ENCODE peak calls at places on chromosomes 5 and 9, in six cellular contexts. R is OCI-LY7, Z is WERI-Rb-1, D is AG04450, B is B cell, K is astrocyte of the spinal cord. U is an unnamed sample.

GRCh38 chr5:82314964-82315728 is 37.0 kb upstream of the RPS23 start:
- DNase-seq in R (no peak), Z (no peak), D (no peak), B (no peak), K (peak; percentile 67), U (no peak)

GRCh38 chr5:123511648-123512605 is at the start of gene CSNK1G3:
- DNase-seq in R (peak; percentile 96), Z (peak; percentile 96), D (peak; percentile 95), B (peak; percentile 95), K (peak; percentile 99), U (peak; percentile 98)

GRCh38 chr9:108443741-108444140 is 412.0 kb downstream of the ACTL7B start:
- DNase-seq in R (no peak), Z (no peak), D (peak; percentile 18), B (no peak), K (peak; percentile 74), U (peak; percentile 70)

GRCh38 chr5:127183332-127183731 is 107.3 kb upstream of the MEGF10 start:
- DNase-seq in R (no peak), Z (no peak), D (no peak), B (no peak), K (no peak), U (no peak)

GRCh38 chr9:32584784-32585183 is 11.8 kb upstream of the NDUFB6 start:
- DNase-seq in R (no peak), Z (no peak), D (no peak), B (no peak), K (no peak), U (no peak)

GRCh38 chr5:127040779-127041520 is 10.6 kb upstream of the MARCHF3 start:
- DNase-seq in R (no peak), Z (no peak), D (no peak), B (no peak), K (peak; percentile 63), U (no peak)

GRCh38 chr5:29896651-29897050 is 1296.8 kb upstream of the CDH6 start:
- DNase-seq in R (no peak), Z (no peak), D (no peak), B (no peak), K (no peak), U (no peak)

GRCh38 chr9:133406480-133407307 is 11.1 kb downstream of the REXO4 start:
- DNase-seq in R (peak; percentile 79), Z (peak; percentile 79), D (peak; percentile 47), B (peak; percentile 74), K (peak; percentile 71), U (peak; percentile 62)

GRCh38 chr9:136352682-136353081 is 10.9 kb downstream of the DNLZ start:
- DNase-seq in R (no peak), Z (no peak), D (no peak), B (no peak), K (no peak), U (no peak)

GRCh38 chr9:4640027-4640426 is 22.1 kb upstream of the PLPP6 start:
- DNase-seq in R (no peak), Z (peak; percentile 33), D (no peak), B (no peak), K (peak; percentile 38), U (no peak)

GRCh38 chr5:76663573-76663972 is 40.4 kb upstream of the F2RL2 start:
- DNase-seq in R (no peak), Z (no peak), D (no peak), B (no peak), K (no peak), U (no peak)

GRCh38 chr9:15400281-15400941 is 22.3 kb upstream of the SNAPC3 start:
- DNase-seq in R (no peak), Z (no peak), D (no peak), B (no peak), K (peak; percentile 45), U (no peak)

GRCh38 chr5:167578977-167579700 is 712.3 kb upstream of the WWC1 start:
- DNase-seq in R (no peak), Z (no peak), D (no peak), B (no peak), K (peak; percentile 71), U (peak; percentile 4)

GRCh38 chr5:24788829-24789509 is 144.2 kb upstream of the CDH10 start:
- DNase-seq in R (no peak), Z (no peak), D (no peak), B (no peak), K (peak; percentile 75), U (peak; percentile 64)

GRCh38 chr9:110049699-110050450 is 158.1 kb downstream of the C9orf152 start:
- DNase-seq in R (peak; percentile 54), Z (peak; percentile 33), D (no peak), B (no peak), K (peak; percentile 35), U (no peak)

GRCh38 chr5:156824800-156825199 is 25.3 kb upstream of the PPP1R2B start:
- DNase-seq in R (peak; percentile 67), Z (peak; percentile 16), D (peak; percentile 8), B (no peak), K (peak; percentile 3), U (peak; percentile 5)

GRCh38 chr9:137711678-137712105 is 92.9 kb downstream of the EHMT1 start:
- DNase-seq in R (no peak), Z (no peak), D (no peak), B (no peak), K (no peak), U (no peak)

GRCh38 chr5:142870552-142870951 is 100.4 kb downstream of the ARHGAP26 start:
- DNase-seq in R (no peak), Z (no peak), D (no peak), B (no peak), K (no peak), U (no peak)

GRCh38 chr5:119257613-119258012 is 98.2 kb upstream of the TNFAIP8 start:
- DNase-seq in R (no peak), Z (no peak), D (no peak), B (no peak), K (no peak), U (no peak)

GRCh38 chr5:119250946-119251901 is 104.6 kb upstream of the TNFAIP8 start:
- DNase-seq in R (no peak), Z (no peak), D (no peak), B (no peak), K (peak; percentile 18), U (no peak)

GRCh38 chr5:119255571-119256356 is 100.1 kb upstream of the TNFAIP8 start:
- DNase-seq in R (peak; percentile 54), Z (peak; percentile 40), D (no peak), B (no peak), K (no peak), U (no peak)
- TF ChIP-seq CTCF in R (peak; percentile 74), Z (peak; percentile 49), D (peak; percentile 18), B (peak; percentile 8), K (peak; percentile 12), U (peak; percentile 45)

GRCh38 chr9:125601986-125602385 is 105.0 kb downstream of the MAPKAP1 start:
- DNase-seq in R (no peak), Z (no peak), D (no peak), B (no peak), K (no peak), U (no peak)
- TF ChIP-seq CTCF in R (peak; percentile 38), Z (peak; percentile 35), D (peak; percentile 20), B (no peak), K (peak; percentile 13), U (no peak)

GRCh38 chr5:18113724-18114123 is 479.5 kb downstream of the TAF11L14 start:
- DNase-seq in R (no peak), Z (peak; percentile 19), D (no peak), B (no peak), K (peak; percentile 7), U (no peak)
- TF ChIP-seq CTCF in R (peak; percentile 30), Z (no peak), D (no peak), B (no peak), K (no peak), U (peak; percentile 34)

GRCh38 chr5:135319928-135320606 is 79.0 kb downstream of the MACROH2A1 start:
- DNase-seq in R (no peak), Z (peak; percentile 77), D (no peak), B (peak; percentile 27), K (no peak), U (no peak)
- TF ChIP-seq CTCF in R (no peak), Z (peak; percentile 77), D (peak; percentile 17), B (no peak), K (peak; percentile 23), U (peak; percentile 38)

DNA sequence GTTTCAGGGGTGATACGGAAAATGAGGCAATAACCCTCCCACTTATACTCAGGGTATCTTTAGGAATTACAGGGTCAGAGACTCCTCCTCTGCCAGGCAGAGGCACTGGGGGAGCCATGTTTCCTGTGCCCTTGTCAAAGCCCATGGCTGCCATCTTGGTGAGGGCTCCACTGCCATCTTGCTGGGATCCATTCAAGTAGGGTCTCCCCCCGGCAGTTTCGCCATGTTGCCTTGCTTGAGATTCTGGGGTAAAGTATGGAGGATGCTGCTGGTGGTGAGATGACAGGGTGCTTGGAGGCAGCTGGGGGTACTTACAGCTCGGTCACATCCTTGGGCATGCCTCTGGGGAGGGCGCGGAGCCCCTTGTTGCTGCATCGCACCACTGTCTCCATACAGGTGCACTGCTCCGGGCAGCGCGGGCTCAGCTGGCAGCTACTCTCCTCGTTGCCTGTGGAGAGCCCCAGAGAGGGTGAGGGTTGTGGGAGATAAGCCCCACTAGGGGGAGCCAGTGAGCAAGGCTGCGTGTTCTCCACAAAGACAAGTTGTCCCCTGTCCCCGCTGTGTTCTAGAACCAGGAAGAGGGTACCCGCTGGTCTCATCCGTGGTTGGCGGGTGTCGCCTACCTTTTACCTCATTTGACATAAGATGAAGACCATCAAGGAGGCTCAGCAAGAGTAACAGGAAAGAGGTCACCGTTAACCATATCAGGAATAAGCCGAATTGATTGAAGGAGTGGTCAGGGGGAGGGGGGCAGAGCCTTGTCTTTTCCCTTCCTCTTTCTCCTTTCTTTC is 169.0 kb upstream of the PANK3 start:
- DNase-seq in R (peak; percentile 52), Z (peak; percentile 63), D (no peak), B (no peak), K (no peak), U (no peak)
- TF ChIP-seq CTCF in R (peak; percentile 82), Z (peak; percentile 95), D (peak; percentile 30), B (no peak), K (peak; percentile 52), U (peak; percentile 65)

GRCh38 chr5:66796306-66797292 is 200.4 kb downstream of the MAST4 start:
- DNase-seq in R (no peak), Z (peak; percentile 70), D (no peak), B (no peak), K (peak; percentile 7), U (no peak)
- TF ChIP-seq CTCF in R (no peak), Z (peak; percentile 35), D (peak; percentile 24), B (no peak), K (peak; percentile 44), U (peak; percentile 53)

DNA sequence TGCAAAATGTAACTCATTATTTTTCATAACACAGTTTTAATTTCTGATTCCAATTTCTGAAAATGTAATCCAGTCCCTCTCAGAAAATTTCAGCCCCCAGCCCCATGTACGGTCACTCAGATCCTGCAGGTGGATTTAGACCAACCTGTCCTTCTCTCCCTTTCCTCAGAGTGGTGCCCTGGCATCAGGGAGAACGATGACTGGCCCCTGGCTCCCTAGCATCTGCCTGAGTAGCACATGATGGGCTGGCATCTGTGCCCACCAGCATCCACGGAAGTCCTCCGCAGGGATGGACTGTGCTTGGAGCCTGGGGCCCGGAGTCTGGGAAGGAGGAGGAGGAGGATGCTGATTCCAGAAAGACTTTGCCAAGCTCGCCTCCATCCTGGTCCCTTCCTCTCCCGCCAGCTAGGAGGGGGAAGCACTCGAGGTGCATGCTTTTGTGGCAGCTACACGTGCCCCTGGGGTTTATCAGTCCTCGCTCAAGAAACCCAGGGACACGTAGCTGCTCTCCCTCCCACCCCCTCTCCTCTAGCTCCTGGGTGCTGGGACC is 54.4 kb upstream of the RUFY1 start:
- DNase-seq in R (no peak), Z (peak; percentile 9), D (no peak), B (no peak), K (no peak), U (no peak)
- TF ChIP-seq CTCF in R (peak; percentile 33), Z (peak; percentile 30), D (no peak), B (no peak), K (no peak), U (no peak)